ENCODE peak calls at places on chromosomes 4 and X, in four cellular contexts. One of them, this sample, is unnamed.

GRCh38 chrX:13780868-13781427 is 35.9 kb downstream of the GPM6B start:
- DNase-seq in heart left ventricle: no peak
- DNase-seq in cardiac muscle cell: no peak
- DNase-seq in uterus: no peak
- DNase-seq in this sample: no peak

GRCh38 chr4:138573246-138573645 is 331.1 kb upstream of the SLC7A11 start:
- DNase-seq in uterus: no peak
- DNase-seq in cardiac muscle cell: no peak
- DNase-seq in heart left ventricle: no peak
- DNase-seq in this sample: no peak

GRCh38 chr4:56910172-56910967 is 2.7 kb downstream of the REST start:
- DNase-seq in uterus: no peak
- DNase-seq in cardiac muscle cell: peak
- DNase-seq in heart left ventricle: no peak
- DNase-seq in this sample: no peak

GRCh38 chr4:152735302-152735917 is 44.1 kb downstream of the TIGD4 start:
- DNase-seq in uterus: no peak
- DNase-seq in cardiac muscle cell: peak
- DNase-seq in heart left ventricle: no peak
- DNase-seq in this sample: no peak

GRCh38 chrX:103211012-103211715 is 3.7 kb upstream of the BEX4 start:
- DNase-seq in uterus: peak
- DNase-seq in heart left ventricle: no peak
- DNase-seq in cardiac muscle cell: peak
- DNase-seq in this sample: peak

GRCh38 chr4:87032884-87033533 is 98.2 kb downstream of the AFF1 start:
- DNase-seq in uterus: no peak
- DNase-seq in heart left ventricle: no peak
- DNase-seq in cardiac muscle cell: no peak
- DNase-seq in this sample: no peak

GRCh38 chrX:42943051-42943450 is 165.1 kb upstream of the PPP1R2C start:
- DNase-seq in uterus: no peak
- DNase-seq in cardiac muscle cell: no peak
- DNase-seq in heart left ventricle: no peak
- DNase-seq in this sample: no peak

GRCh38 chrX:93637591-93637990 is 35.8 kb downstream of the NAP1L3 start:
- DNase-seq in heart left ventricle: no peak
- DNase-seq in cardiac muscle cell: no peak
- DNase-seq in uterus: no peak
- DNase-seq in this sample: no peak

GRCh38 chrX:43676960-43677582 is 21.0 kb downstream of the MAOA start:
- DNase-seq in heart left ventricle: no peak
- DNase-seq in cardiac muscle cell: no peak
- DNase-seq in uterus: no peak
- DNase-seq in this sample: no peak

GRCh38 chr4:148095346-148095923 is 346.8 kb downstream of the NR3C2 start:
- DNase-seq in heart left ventricle: no peak
- DNase-seq in cardiac muscle cell: no peak
- DNase-seq in uterus: no peak
- DNase-seq in this sample: no peak

GRCh38 chrX:36898301-36898700 is 109.9 kb upstream of the FAM47C start:
- DNase-seq in uterus: no peak
- DNase-seq in heart left ventricle: no peak
- DNase-seq in cardiac muscle cell: peak
- DNase-seq in this sample: no peak

GRCh38 chrX:46574337-46574940 is 874 bp downstream of the CHST7 start:
- DNase-seq in cardiac muscle cell: no peak
- DNase-seq in uterus: no peak
- DNase-seq in heart left ventricle: peak
- DNase-seq in this sample: peak

GRCh38 chr4:3270141-3270611 is 21.2 kb downstream of the MSANTD1 start:
- DNase-seq in cardiac muscle cell: no peak
- DNase-seq in uterus: no peak
- DNase-seq in heart left ventricle: peak
- DNase-seq in this sample: no peak

GRCh38 chr4:121072080-121072835 is at the start of gene NDNF:
- DNase-seq in heart left ventricle: peak
- DNase-seq in uterus: peak
- DNase-seq in cardiac muscle cell: peak
- DNase-seq in this sample: peak

GRCh38 chr4:3041192-3042142 is 32.9 kb downstream of the HTT-AS start:
- DNase-seq in heart left ventricle: peak
- DNase-seq in uterus: peak
- DNase-seq in cardiac muscle cell: no peak
- DNase-seq in this sample: peak

GRCh38 chr4:155972098-155972497 is 18.4 kb upstream of the CTSO start:
- DNase-seq in heart left ventricle: no peak
- DNase-seq in uterus: no peak
- DNase-seq in cardiac muscle cell: peak
- DNase-seq in this sample: no peak

GRCh38 chr4:1097553-1097952 is 15.8 kb downstream of the RNF212 start:
- DNase-seq in uterus: no peak
- DNase-seq in cardiac muscle cell: no peak
- DNase-seq in heart left ventricle: no peak
- DNase-seq in this sample: no peak

GRCh38 chr4:6727943-6728250 is 11.9 kb downstream of the BLOC1S4 start:
- DNase-seq in uterus: no peak
- DNase-seq in cardiac muscle cell: no peak
- DNase-seq in heart left ventricle: no peak
- DNase-seq in this sample: no peak

GRCh38 chr4:25817059-25817681 is 45.6 kb downstream of the SEL1L3 start:
- DNase-seq in heart left ventricle: no peak
- DNase-seq in cardiac muscle cell: no peak
- DNase-seq in uterus: no peak
- DNase-seq in this sample: no peak

GRCh38 chr4:173333658-173334084 is 487 bp downstream of the HMGB2 start:
- DNase-seq in cardiac muscle cell: peak
- DNase-seq in heart left ventricle: peak
- DNase-seq in uterus: peak
- DNase-seq in this sample: peak

DNA sequence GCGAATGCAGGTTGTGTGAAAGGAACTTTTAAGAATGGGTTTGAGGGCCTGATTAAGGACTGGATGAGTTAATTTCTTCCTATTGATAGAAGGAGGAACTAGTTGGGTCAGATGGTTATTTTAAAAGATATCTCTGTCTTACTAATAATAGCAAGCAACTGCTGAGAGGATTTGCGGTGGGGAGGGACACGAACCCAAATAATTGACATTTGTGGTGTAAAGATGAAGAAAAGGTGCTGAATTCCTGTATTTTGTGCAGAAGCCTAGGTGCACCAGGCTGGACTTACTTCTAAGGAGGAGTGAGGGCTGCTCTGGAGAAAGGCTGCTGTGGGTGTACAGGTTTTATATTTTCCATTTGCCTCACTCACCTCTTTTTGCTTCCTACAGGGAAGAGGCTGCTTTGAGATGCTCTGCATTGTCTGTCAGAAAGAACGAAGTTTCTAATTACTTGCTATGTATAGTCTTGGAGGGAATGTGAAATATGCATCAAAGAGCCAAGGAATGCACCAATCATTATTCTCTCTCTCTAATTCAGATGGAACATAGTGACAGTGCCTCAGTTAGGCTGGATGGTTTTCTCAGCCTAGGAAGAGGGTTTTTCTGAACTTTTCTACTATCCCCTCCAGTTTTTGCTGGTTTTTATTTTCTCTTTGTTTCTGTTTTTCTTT is 106.9 kb upstream of the SLC4A4 start:
- DNase-seq in uterus: no peak
- DNase-seq in cardiac muscle cell: no peak
- DNase-seq in heart left ventricle: no peak
- DNase-seq in this sample: no peak
- H3K27ac ChIP-seq in uterus: no peak
- H3K27ac ChIP-seq in cardiac muscle cell: no peak
- H3K27ac ChIP-seq in heart left ventricle: peak
- H3K27ac ChIP-seq in this sample: no peak

GRCh38 chr4:4575284-4576211 is 33.7 kb upstream of the STX18 start:
- DNase-seq in heart left ventricle: peak
- DNase-seq in cardiac muscle cell: peak
- DNase-seq in uterus: peak
- DNase-seq in this sample: peak
- TF ChIP-seq CTCF in heart left ventricle: peak
- TF ChIP-seq CTCF in cardiac muscle cell: peak
- TF ChIP-seq CTCF in uterus: peak
- TF ChIP-seq CTCF in this sample: peak

GRCh38 chr4:98744372-98745150 is 86.2 kb upstream of the TSPAN5 start:
- DNase-seq in uterus: no peak
- DNase-seq in heart left ventricle: no peak
- DNase-seq in cardiac muscle cell: peak
- DNase-seq in this sample: no peak

GRCh38 chr4:98747659-98748091 is 89.3 kb upstream of the TSPAN5 start:
- DNase-seq in uterus: no peak
- DNase-seq in heart left ventricle: no peak
- DNase-seq in cardiac muscle cell: no peak
- DNase-seq in this sample: no peak

GRCh38 chr4:98746936-98747658 is 88.7 kb upstream of the TSPAN5 start:
- DNase-seq in uterus: no peak
- DNase-seq in heart left ventricle: no peak
- DNase-seq in cardiac muscle cell: peak
- DNase-seq in this sample: peak

GRCh38 chr4:98746530-98746929 is 88.1 kb upstream of the TSPAN5 start:
- DNase-seq in heart left ventricle: no peak
- DNase-seq in cardiac muscle cell: no peak
- DNase-seq in uterus: no peak
- DNase-seq in this sample: no peak

DNA sequence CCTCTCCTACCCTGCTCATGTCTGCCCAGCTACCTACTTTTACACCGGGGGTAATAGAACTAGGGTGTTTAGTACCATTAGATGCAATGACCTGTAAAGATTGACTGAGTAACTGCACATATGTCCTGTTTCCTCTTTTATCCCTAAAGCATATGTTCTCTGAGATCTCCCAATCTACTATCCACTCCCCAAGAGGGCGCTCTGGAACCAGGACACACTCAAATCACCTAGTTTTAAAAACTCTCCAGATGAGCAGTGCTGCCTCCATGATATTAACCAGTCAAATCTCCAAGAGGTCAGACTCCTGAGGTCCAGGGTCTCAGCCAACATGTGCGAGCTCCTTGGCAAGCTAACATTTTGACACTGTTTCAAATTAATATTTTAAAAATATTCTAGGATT is 87.0 kb upstream of the TSPAN5 start:
- DNase-seq in cardiac muscle cell: peak
- DNase-seq in heart left ventricle: no peak
- DNase-seq in uterus: no peak
- DNase-seq in this sample: no peak
- H3K27ac ChIP-seq in cardiac muscle cell: no peak
- H3K27ac ChIP-seq in heart left ventricle: no peak
- H3K27ac ChIP-seq in uterus: no peak
- H3K27ac ChIP-seq in this sample: no peak

DNA sequence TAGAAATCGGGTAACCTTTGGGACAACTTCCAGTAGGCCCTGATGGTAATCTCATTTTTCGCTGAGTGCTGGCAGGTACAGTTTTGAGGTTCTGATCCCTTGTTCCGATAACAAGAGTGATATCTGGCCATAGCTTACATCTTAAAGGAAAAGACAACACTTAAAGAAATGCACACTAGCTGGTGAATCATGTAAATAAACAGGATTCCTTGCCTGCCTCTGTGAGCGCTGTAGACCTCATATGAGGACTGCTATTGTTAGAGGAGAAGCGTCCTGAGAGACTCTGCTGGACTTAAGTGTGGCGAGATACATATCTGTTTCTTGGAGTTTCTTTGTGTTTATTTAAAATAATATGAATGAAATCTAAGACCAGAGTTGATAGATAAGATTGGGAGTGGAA is 149.3 kb upstream of the SLC4A4 start:
- DNase-seq in cardiac muscle cell: no peak
- DNase-seq in uterus: no peak
- DNase-seq in heart left ventricle: no peak
- DNase-seq in this sample: no peak
- TF ChIP-seq CTCF in cardiac muscle cell: peak
- TF ChIP-seq CTCF in uterus: no peak
- TF ChIP-seq CTCF in heart left ventricle: no peak
- TF ChIP-seq CTCF in this sample: no peak